ENCODE peak calls at places on chromosomes 3 and 15, in eight cellular contexts. F is activated B cell treated with CpG ODN at 0.5 μM for 24 hours; K is activated CD4-positive, alpha-beta T cell treated with anti-CD3 and anti-CD28 coated beads, Interleukin-2, amount 10 ng/mL, durations not matched to agents 7 days and 5 days; S is A549; X is left ventricle myocardium inferior; Q is mesothelial cell of epicardium; C is stimulated activated CD4-positive, alpha-beta T cell treated with anti-CD3 and anti-CD28 coated beads, Interleukin-4, amount 100 ng/mL, for 1 hour; O is adrenal gland. H is an unnamed sample.

GRCh38 chr15:77527164-77527778 is 105.4 kb downstream of the LINGO1 start:
- DNase-seq in X (peak; percentile 46), C (no peak), F (no peak), Q (peak; percentile 65), K (no peak), O (no peak), S (no peak), H (no peak)

GRCh38 chr3:163601426-163601825 is 1476.9 kb downstream of the SI start:
- DNase-seq in K (no peak), Q (no peak), C (no peak), O (no peak), F (no peak), X (no peak), S (no peak), H (no peak)

GRCh38 chr3:58041826-58042324 is 33.7 kb downstream of the FLNB start:
- DNase-seq in K (no peak), F (no peak), S (no peak), O (no peak), X (no peak), Q (no peak), C (no peak), H (no peak)

GRCh38 chr15:42203891-42204290 is 4.2 kb downstream of the VPS39 start:
- DNase-seq in C (no peak), X (no peak), S (no peak), K (no peak), O (no peak), Q (no peak), F (no peak), H (no peak)

GRCh38 chr3:23113455-23114171 is 89.5 kb upstream of the UBE2E2 start:
- DNase-seq in X (no peak), F (no peak), Q (no peak), K (no peak), S (peak; percentile 25), C (no peak), O (no peak), H (peak; percentile 77)

GRCh38 chr3:184562875-184563568 is 1.4 kb downstream of the EPHB3 start:
- DNase-seq in C (no peak), S (no peak), F (no peak), K (no peak), X (no peak), Q (no peak), O (no peak), H (no peak)

GRCh38 chr3:186207515-186207914 is 98.6 kb upstream of the ETV5 start:
- DNase-seq in Q (no peak), X (no peak), C (no peak), F (no peak), O (no peak), S (no peak), K (no peak), H (no peak)

GRCh38 chr15:77599899-77600298 is 32.8 kb downstream of the LINGO1 start:
- DNase-seq in C (no peak), F (no peak), Q (no peak), S (peak; percentile 56), O (peak; percentile 63), X (peak; percentile 43), K (no peak), H (no peak)

GRCh38 chr3:121885386-121885785 is 8.8 kb upstream of the SLC15A2 start:
- DNase-seq in F (no peak), C (no peak), X (no peak), Q (no peak), S (no peak), K (no peak), O (no peak), H (no peak)